ENCODE peak calls at places on chromosome 20, in eight cellular contexts. One of them, this sample, is unnamed.

GRCh38 chr20:34516874-34517542 is 786 bp downstream of the DYNLRB1 start:
- DNase-seq in stimulated activated CD4-positive, alpha-beta T cell treated with anti-CD3 and anti-CD28 coated beads, Interleukin-1b, Interleukin-23, amount 100 ng/mL, for 4 hours: peak; percentile 23
- DNase-seq in stimulated activated naive CD8-positive, alpha-beta T cell treated with anti-CD3 and anti-CD28 coated beads, Interleukin-15, Interleukin-2, amounts not matched to agents 100 U/mL and 50 U/mL, for 24 hours: peak; percentile 60
- DNase-seq in activated T-cell treated with anti-CD3 and anti-CD28 coated beads, Interleukin-2, amount 50 U/mL, for 72 hours: peak; percentile 48
- DNase-seq in MCF 10A: peak; percentile 28
- DNase-seq in T47D: peak; percentile 23
- DNase-seq in astrocyte: no peak
- DNase-seq in NCI-H1092: no peak
- DNase-seq in this sample: no peak

GRCh38 chr20:8720089-8720488 is 348.8 kb upstream of the PLCB4 start:
- DNase-seq in T47D: no peak
- DNase-seq in stimulated activated naive CD8-positive, alpha-beta T cell treated with anti-CD3 and anti-CD28 coated beads, Interleukin-15, Interleukin-2, amounts not matched to agents 100 U/mL and 50 U/mL, for 24 hours: no peak
- DNase-seq in MCF 10A: peak; percentile 28
- DNase-seq in activated T-cell treated with anti-CD3 and anti-CD28 coated beads, Interleukin-2, amount 50 U/mL, for 72 hours: no peak
- DNase-seq in stimulated activated CD4-positive, alpha-beta T cell treated with anti-CD3 and anti-CD28 coated beads, Interleukin-1b, Interleukin-23, amount 100 ng/mL, for 4 hours: no peak
- DNase-seq in NCI-H1092: no peak
- DNase-seq in astrocyte: no peak
- DNase-seq in this sample: no peak

GRCh38 chr20:19125508-19125907 is 86.9 kb upstream of the SLC24A3 start:
- DNase-seq in astrocyte: no peak
- DNase-seq in MCF 10A: no peak
- DNase-seq in stimulated activated naive CD8-positive, alpha-beta T cell treated with anti-CD3 and anti-CD28 coated beads, Interleukin-15, Interleukin-2, amounts not matched to agents 100 U/mL and 50 U/mL, for 24 hours: no peak
- DNase-seq in activated T-cell treated with anti-CD3 and anti-CD28 coated beads, Interleukin-2, amount 50 U/mL, for 72 hours: no peak
- DNase-seq in NCI-H1092: no peak
- DNase-seq in stimulated activated CD4-positive, alpha-beta T cell treated with anti-CD3 and anti-CD28 coated beads, Interleukin-1b, Interleukin-23, amount 100 ng/mL, for 4 hours: no peak
- DNase-seq in T47D: no peak
- DNase-seq in this sample: no peak

GRCh38 chr20:36808317-36809257 is 35.0 kb upstream of the DSN1 start:
- DNase-seq in stimulated activated CD4-positive, alpha-beta T cell treated with anti-CD3 and anti-CD28 coated beads, Interleukin-1b, Interleukin-23, amount 100 ng/mL, for 4 hours: peak; percentile 70
- DNase-seq in activated T-cell treated with anti-CD3 and anti-CD28 coated beads, Interleukin-2, amount 50 U/mL, for 72 hours: peak; percentile 77
- DNase-seq in NCI-H1092: peak; percentile 13
- DNase-seq in T47D: peak; percentile 49
- DNase-seq in MCF 10A: peak; percentile 77
- DNase-seq in stimulated activated naive CD8-positive, alpha-beta T cell treated with anti-CD3 and anti-CD28 coated beads, Interleukin-15, Interleukin-2, amounts not matched to agents 100 U/mL and 50 U/mL, for 24 hours: peak; percentile 86
- DNase-seq in astrocyte: peak; percentile 42
- DNase-seq in this sample: peak; percentile 75

GRCh38 chr20:62202676-62203377 is 17.3 kb downstream of the HRH3 start:
- DNase-seq in stimulated activated CD4-positive, alpha-beta T cell treated with anti-CD3 and anti-CD28 coated beads, Interleukin-1b, Interleukin-23, amount 100 ng/mL, for 4 hours: no peak
- DNase-seq in NCI-H1092: no peak
- DNase-seq in T47D: no peak
- DNase-seq in activated T-cell treated with anti-CD3 and anti-CD28 coated beads, Interleukin-2, amount 50 U/mL, for 72 hours: no peak
- DNase-seq in stimulated activated naive CD8-positive, alpha-beta T cell treated with anti-CD3 and anti-CD28 coated beads, Interleukin-15, Interleukin-2, amounts not matched to agents 100 U/mL and 50 U/mL, for 24 hours: no peak
- DNase-seq in astrocyte: no peak
- DNase-seq in MCF 10A: no peak
- DNase-seq in this sample: no peak

GRCh38 chr20:3163099-3164042 is 3.7 kb upstream of the FASTKD5 start:
- DNase-seq in astrocyte: no peak
- DNase-seq in MCF 10A: no peak
- DNase-seq in activated T-cell treated with anti-CD3 and anti-CD28 coated beads, Interleukin-2, amount 50 U/mL, for 72 hours: no peak
- DNase-seq in stimulated activated naive CD8-positive, alpha-beta T cell treated with anti-CD3 and anti-CD28 coated beads, Interleukin-15, Interleukin-2, amounts not matched to agents 100 U/mL and 50 U/mL, for 24 hours: no peak
- DNase-seq in NCI-H1092: peak; percentile 28
- DNase-seq in T47D: no peak
- DNase-seq in stimulated activated CD4-positive, alpha-beta T cell treated with anti-CD3 and anti-CD28 coated beads, Interleukin-1b, Interleukin-23, amount 100 ng/mL, for 4 hours: no peak
- DNase-seq in this sample: no peak

GRCh38 chr20:35497780-35498189 is 31.7 kb downstream of the C20orf173 start:
- DNase-seq in stimulated activated CD4-positive, alpha-beta T cell treated with anti-CD3 and anti-CD28 coated beads, Interleukin-1b, Interleukin-23, amount 100 ng/mL, for 4 hours: no peak
- DNase-seq in stimulated activated naive CD8-positive, alpha-beta T cell treated with anti-CD3 and anti-CD28 coated beads, Interleukin-15, Interleukin-2, amounts not matched to agents 100 U/mL and 50 U/mL, for 24 hours: no peak
- DNase-seq in activated T-cell treated with anti-CD3 and anti-CD28 coated beads, Interleukin-2, amount 50 U/mL, for 72 hours: no peak
- DNase-seq in NCI-H1092: no peak
- DNase-seq in T47D: no peak
- DNase-seq in MCF 10A: no peak
- DNase-seq in astrocyte: no peak
- DNase-seq in this sample: no peak

GRCh38 chr20:63117661-63118302 is 98.1 kb downstream of the YTHDF1 start:
- DNase-seq in activated T-cell treated with anti-CD3 and anti-CD28 coated beads, Interleukin-2, amount 50 U/mL, for 72 hours: no peak
- DNase-seq in NCI-H1092: no peak
- DNase-seq in stimulated activated naive CD8-positive, alpha-beta T cell treated with anti-CD3 and anti-CD28 coated beads, Interleukin-15, Interleukin-2, amounts not matched to agents 100 U/mL and 50 U/mL, for 24 hours: no peak
- DNase-seq in T47D: no peak
- DNase-seq in astrocyte: no peak
- DNase-seq in stimulated activated CD4-positive, alpha-beta T cell treated with anti-CD3 and anti-CD28 coated beads, Interleukin-1b, Interleukin-23, amount 100 ng/mL, for 4 hours: no peak
- DNase-seq in MCF 10A: no peak
- DNase-seq in this sample: no peak

GRCh38 chr20:48335421-48336090 is 492.2 kb downstream of the PREX1 start:
- DNase-seq in activated T-cell treated with anti-CD3 and anti-CD28 coated beads, Interleukin-2, amount 50 U/mL, for 72 hours: no peak
- DNase-seq in astrocyte: no peak
- DNase-seq in T47D: no peak
- DNase-seq in stimulated activated CD4-positive, alpha-beta T cell treated with anti-CD3 and anti-CD28 coated beads, Interleukin-1b, Interleukin-23, amount 100 ng/mL, for 4 hours: no peak
- DNase-seq in NCI-H1092: no peak
- DNase-seq in MCF 10A: no peak
- DNase-seq in stimulated activated naive CD8-positive, alpha-beta T cell treated with anti-CD3 and anti-CD28 coated beads, Interleukin-15, Interleukin-2, amounts not matched to agents 100 U/mL and 50 U/mL, for 24 hours: no peak
- DNase-seq in this sample: no peak

GRCh38 chr20:16020971-16021370 is 552.3 kb downstream of the KIF16B start:
- DNase-seq in MCF 10A: peak; percentile 73
- DNase-seq in astrocyte: peak; percentile 49
- DNase-seq in NCI-H1092: no peak
- DNase-seq in T47D: no peak
- DNase-seq in activated T-cell treated with anti-CD3 and anti-CD28 coated beads, Interleukin-2, amount 50 U/mL, for 72 hours: no peak
- DNase-seq in stimulated activated CD4-positive, alpha-beta T cell treated with anti-CD3 and anti-CD28 coated beads, Interleukin-1b, Interleukin-23, amount 100 ng/mL, for 4 hours: no peak
- DNase-seq in stimulated activated naive CD8-positive, alpha-beta T cell treated with anti-CD3 and anti-CD28 coated beads, Interleukin-15, Interleukin-2, amounts not matched to agents 100 U/mL and 50 U/mL, for 24 hours: no peak
- DNase-seq in this sample: no peak

GRCh38 chr20:1867495-1868260 is 27.5 kb upstream of the SIRPA start:
- DNase-seq in activated T-cell treated with anti-CD3 and anti-CD28 coated beads, Interleukin-2, amount 50 U/mL, for 72 hours: no peak
- DNase-seq in stimulated activated naive CD8-positive, alpha-beta T cell treated with anti-CD3 and anti-CD28 coated beads, Interleukin-15, Interleukin-2, amounts not matched to agents 100 U/mL and 50 U/mL, for 24 hours: no peak
- DNase-seq in astrocyte: no peak
- DNase-seq in MCF 10A: no peak
- DNase-seq in stimulated activated CD4-positive, alpha-beta T cell treated with anti-CD3 and anti-CD28 coated beads, Interleukin-1b, Interleukin-23, amount 100 ng/mL, for 4 hours: no peak
- DNase-seq in T47D: no peak
- DNase-seq in NCI-H1092: no peak
- DNase-seq in this sample: no peak

GRCh38 chr20:63951398-63952209 is 4.6 kb downstream of the UCKL1 start:
- DNase-seq in astrocyte: no peak
- DNase-seq in activated T-cell treated with anti-CD3 and anti-CD28 coated beads, Interleukin-2, amount 50 U/mL, for 72 hours: no peak
- DNase-seq in T47D: no peak
- DNase-seq in MCF 10A: no peak
- DNase-seq in stimulated activated naive CD8-positive, alpha-beta T cell treated with anti-CD3 and anti-CD28 coated beads, Interleukin-15, Interleukin-2, amounts not matched to agents 100 U/mL and 50 U/mL, for 24 hours: no peak
- DNase-seq in stimulated activated CD4-positive, alpha-beta T cell treated with anti-CD3 and anti-CD28 coated beads, Interleukin-1b, Interleukin-23, amount 100 ng/mL, for 4 hours: no peak
- DNase-seq in NCI-H1092: no peak
- DNase-seq in this sample: no peak

GRCh38 chr20:50514750-50515149 is 4.6 kb downstream of the PTPN1 start:
- DNase-seq in activated T-cell treated with anti-CD3 and anti-CD28 coated beads, Interleukin-2, amount 50 U/mL, for 72 hours: peak; percentile 24
- DNase-seq in NCI-H1092: no peak
- DNase-seq in MCF 10A: no peak
- DNase-seq in T47D: no peak
- DNase-seq in stimulated activated naive CD8-positive, alpha-beta T cell treated with anti-CD3 and anti-CD28 coated beads, Interleukin-15, Interleukin-2, amounts not matched to agents 100 U/mL and 50 U/mL, for 24 hours: no peak
- DNase-seq in stimulated activated CD4-positive, alpha-beta T cell treated with anti-CD3 and anti-CD28 coated beads, Interleukin-1b, Interleukin-23, amount 100 ng/mL, for 4 hours: no peak
- DNase-seq in astrocyte: no peak
- DNase-seq in this sample: no peak

GRCh38 chr20:41466836-41467619 is 100.4 kb upstream of the EMILIN3 start:
- DNase-seq in stimulated activated CD4-positive, alpha-beta T cell treated with anti-CD3 and anti-CD28 coated beads, Interleukin-1b, Interleukin-23, amount 100 ng/mL, for 4 hours: no peak
- DNase-seq in astrocyte: no peak
- DNase-seq in NCI-H1092: no peak
- DNase-seq in stimulated activated naive CD8-positive, alpha-beta T cell treated with anti-CD3 and anti-CD28 coated beads, Interleukin-15, Interleukin-2, amounts not matched to agents 100 U/mL and 50 U/mL, for 24 hours: no peak
- DNase-seq in MCF 10A: no peak
- DNase-seq in T47D: no peak
- DNase-seq in activated T-cell treated with anti-CD3 and anti-CD28 coated beads, Interleukin-2, amount 50 U/mL, for 72 hours: no peak
- DNase-seq in this sample: no peak

This sample was measured in HuH-7.5.